ENCODE peak calls at places on chromosomes 5 and 9, in nine cellular contexts. W is NCI-H1092; S is NCI-H748 treated with DMSO at 0.1 percent for 48 hours; P is anterior cingulate cortex; E is HEK293T; J is amygdala; H is ACHN; C is stimulated activated CD8-positive, alpha-beta memory T cell treated with anti-CD3 and anti-CD28 coated beads, Interleukin-12 subunit alpha, Interleukin-12 subunit beta, amount 100 ng/mL, for 4 hours; X is putamen. K is an unnamed sample.
A peak's percentile ranks its signal among the peaks of the same experiment; 100 is the strongest.

GRCh38 chr5:172717481-172718195 is 53.4 kb downstream of the DUSP1 start:
- DNase-seq in W (no peak), H (no peak), S (no peak), C (no peak), X (no peak), J (no peak), P (no peak), E (no peak), K (no peak)

GRCh38 chr5:134738963-134739661 is 764 bp downstream of the CAMLG start:
- DNase-seq in J (peak; percentile 11), X (peak; percentile 29), W (no peak), E (peak; percentile 48), C (no peak), P (no peak), S (peak; percentile 46), H (peak; percentile 50), K (no peak)

GRCh38 chr5:2995667-2996066 is 244.2 kb upstream of the IRX2 start:
- DNase-seq in H (no peak), P (no peak), E (no peak), C (no peak), S (no peak), X (no peak), W (no peak), J (no peak), K (no peak)

GRCh38 chr5:151093476-151093889 is 12.6 kb upstream of the TNIP1 start:
- DNase-seq in P (no peak), E (no peak), W (no peak), C (no peak), X (no peak), S (no peak), J (no peak), H (peak; percentile 91), K (no peak)

GRCh38 chr5:122999947-123000563 is 36.5 kb downstream of the PPIC start:
- DNase-seq in W (no peak), H (no peak), P (no peak), E (peak; percentile 59), C (no peak), X (no peak), J (no peak), S (peak; percentile 74), K (no peak)

GRCh38 chr5:56466136-56466816 is 233.1 kb upstream of the ANKRD55 start:
- DNase-seq in X (no peak), E (no peak), P (no peak), H (no peak), W (no peak), S (no peak), C (no peak), J (no peak), K (no peak)

GRCh38 chr5:168176251-168176650 is 115.2 kb upstream of the WWC1 start:
- DNase-seq in J (no peak), H (no peak), S (no peak), X (no peak), P (no peak), C (no peak), W (no peak), E (no peak), K (no peak)

GRCh38 chr9:75088646-75089368 is 493 bp downstream of the OSTF1 start:
- DNase-seq in C (no peak), H (peak; percentile 36), W (peak; percentile 23), X (peak; percentile 58), P (no peak), E (peak; percentile 40), S (no peak), J (no peak), K (peak; percentile 48)

GRCh38 chr5:35811108-35811741 is 45.5 kb upstream of the IL7R start:
- DNase-seq in S (no peak), P (no peak), X (no peak), E (no peak), C (no peak), J (no peak), H (no peak), W (no peak), K (no peak)

GRCh38 chr5:1383886-1384401 is 39.0 kb upstream of the CLPTM1L start:
- DNase-seq in P (no peak), E (no peak), H (no peak), W (no peak), J (no peak), X (no peak), S (no peak), C (no peak), K (no peak)

GRCh38 chr5:88877826-88878225 is 5.2 kb downstream of the MEF2C start:
- DNase-seq in J (no peak), S (no peak), E (no peak), H (no peak), W (no peak), P (no peak), X (no peak), C (no peak), K (no peak)

GRCh38 chr5:92330365-92330764 is 947.2 kb upstream of the ARRDC3 start:
- DNase-seq in S (no peak), J (no peak), X (no peak), E (no peak), P (no peak), H (no peak), W (no peak), C (no peak), K (no peak)

GRCh38 chr9:88814521-88815101 is 176.7 kb upstream of the S1PR3 start:
- DNase-seq in H (no peak), X (peak; percentile 76), C (no peak), S (no peak), P (peak; percentile 60), E (no peak), J (no peak), W (no peak), K (no peak)

GRCh38 chr9:124708633-124709032 is 62.5 kb downstream of the NR6A1 start:
- DNase-seq in E (no peak), C (no peak), H (no peak), X (no peak), J (no peak), W (no peak), S (no peak), P (no peak), K (no peak)

GRCh38 chr9:113991714-113992113 is 86.4 kb downstream of the AMBP start:
- DNase-seq in P (no peak), S (no peak), C (no peak), H (no peak), W (no peak), E (no peak), J (no peak), X (no peak), K (no peak)

GRCh38 chr5:7419367-7419766 is 23.4 kb downstream of the ADCY2 start:
- DNase-seq in X (no peak), S (no peak), P (no peak), W (no peak), H (no peak), E (no peak), C (no peak), J (no peak), K (no peak)

GRCh38 chr9:30913331-30913730 is 1471.1 kb upstream of the ACO1 start:
- DNase-seq in W (no peak), P (no peak), S (no peak), H (no peak), X (no peak), C (no peak), J (no peak), E (no peak), K (no peak)

GRCh38 chr5:103424008-103424407 is 138.6 kb downstream of the NUDT12 start:
- DNase-seq in E (no peak), J (no peak), X (no peak), W (no peak), C (no peak), P (no peak), H (no peak), S (no peak), K (no peak)

GRCh38 chr5:83924171-83924570 is 203.5 kb upstream of the HAPLN1 start:
- DNase-seq in P (no peak), W (no peak), J (no peak), C (no peak), E (no peak), S (no peak), H (no peak), X (no peak), K (no peak)

GRCh38 chr5:143771229-143772001 is 40.5 kb upstream of the HMHB1 start:
- DNase-seq in J (no peak), X (no peak), S (no peak), H (no peak), P (no peak), E (no peak), W (no peak), C (no peak), K (no peak)

GRCh38 chr9:84435902-84436301 is 95.3 kb upstream of the SLC28A3 start:
- DNase-seq in W (no peak), C (no peak), J (no peak), E (no peak), H (no peak), X (no peak), P (no peak), S (no peak), K (no peak)

GRCh38 chr5:9545959-9546851 is at the start of gene SEMA5A:
- DNase-seq in H (peak; percentile 47), S (peak; percentile 67), E (no peak), W (no peak), P (peak; percentile 53), J (peak; percentile 25), X (peak; percentile 45), C (no peak), K (peak; percentile 42)

GRCh38 chr9:134345737-134346136 is 19.5 kb downstream of the RXRA start:
- DNase-seq in S (no peak), H (no peak), X (no peak), W (no peak), J (no peak), C (no peak), E (no peak), P (no peak), K (no peak)

GRCh38 chr9:13140843-13141592 is 138.5 kb downstream of the MPDZ start:
- DNase-seq in W (no peak), S (no peak), C (no peak), J (no peak), X (no peak), H (no peak), E (no peak), P (no peak), K (no peak)

GRCh38 chr5:139481122-139481533 is 1.4 kb downstream of the STING1 start:
- DNase-seq in P (no peak), H (no peak), W (no peak), S (no peak), E (no peak), C (no peak), X (no peak), J (no peak), K (no peak)

GRCh38 chr9:89274838-89275237 is 36.2 kb upstream of the CKS2 start:
- DNase-seq in W (no peak), P (no peak), E (no peak), S (no peak), J (no peak), X (no peak), C (no peak), H (no peak), K (no peak)

GRCh38 chr5:7789567-7789966 is 61.4 kb downstream of the CFAP90 start:
- DNase-seq in C (no peak), P (no peak), H (no peak), J (no peak), S (no peak), X (no peak), W (no peak), E (no peak), K (no peak)

GRCh38 chr9:113148377-113148715 is 2.5 kb upstream of the SLC31A2 start:
- DNase-seq in E (no peak), J (no peak), X (no peak), W (no peak), C (no peak), S (no peak), P (no peak), H (no peak), K (no peak)

GRCh38 chr5:160230686-160231527 is 1.6 kb downstream of the FABP6 start:
- DNase-seq in C (no peak), S (no peak), H (no peak), J (no peak), E (no peak), X (peak; percentile 4), P (no peak), W (no peak), K (no peak)

GRCh38 chr9:134770972-134771971 is 109.3 kb upstream of the FCN2 start:
- DNase-seq in S (no peak), C (no peak), X (no peak), W (no peak), P (no peak), H (no peak), E (no peak), J (no peak), K (no peak)

GRCh38 chr5:10675177-10675700 is 85.8 kb downstream of the DAP start:
- DNase-seq in E (no peak), X (no peak), C (no peak), W (no peak), P (no peak), J (no peak), H (no peak), S (no peak), K (no peak)

K was measured in hippocampal formation.